ENCODE peak calls at places on chromosomes 5 and 9, in eight cellular contexts. One of them, this sample, is unnamed.

GRCh38 chr9:806285-807156 is 35.0 kb upstream of the DMRT1 start:
- DNase-seq in GM12892: no peak
- DNase-seq in H1: no peak
- DNase-seq in spleen: no peak
- DNase-seq in HCT116: no peak
- DNase-seq in suprapubic skin: peak; percentile 20
- DNase-seq in K562: no peak
- DNase-seq in breast epithelium: no peak
- DNase-seq in this sample: peak; percentile 8

GRCh38 chr9:36486454-36486932 is 86.2 kb upstream of the MELK start:
- DNase-seq in GM12892: no peak
- DNase-seq in H1: no peak
- DNase-seq in spleen: no peak
- DNase-seq in HCT116: no peak
- DNase-seq in suprapubic skin: peak; percentile 64
- DNase-seq in K562: peak; percentile 8
- DNase-seq in breast epithelium: no peak
- DNase-seq in this sample: no peak

GRCh38 chr5:61866930-61867329 is 439.1 kb upstream of the KIF2A start:
- DNase-seq in GM12892: no peak
- DNase-seq in H1: no peak
- DNase-seq in spleen: no peak
- DNase-seq in HCT116: peak; percentile 12
- DNase-seq in suprapubic skin: no peak
- DNase-seq in K562: peak; percentile 12
- DNase-seq in breast epithelium: no peak
- DNase-seq in this sample: no peak

GRCh38 chr5:75460947-75461346 is 50.5 kb downstream of the CERT1 start:
- DNase-seq in GM12892: no peak
- DNase-seq in H1: no peak
- DNase-seq in spleen: no peak
- DNase-seq in HCT116: no peak
- DNase-seq in suprapubic skin: no peak
- DNase-seq in K562: no peak
- DNase-seq in breast epithelium: no peak
- DNase-seq in this sample: no peak

GRCh38 chr5:3605298-3606010 is 9.8 kb downstream of the IRX1 start:
- DNase-seq in GM12892: no peak
- DNase-seq in H1: no peak
- DNase-seq in spleen: peak; percentile 56
- DNase-seq in HCT116: no peak
- DNase-seq in suprapubic skin: no peak
- DNase-seq in K562: no peak
- DNase-seq in breast epithelium: no peak
- DNase-seq in this sample: no peak

GRCh38 chr5:164002214-164002613 is 496.8 kb downstream of the MAT2B start:
- DNase-seq in GM12892: no peak
- DNase-seq in H1: no peak
- DNase-seq in spleen: no peak
- DNase-seq in HCT116: no peak
- DNase-seq in suprapubic skin: no peak
- DNase-seq in K562: no peak
- DNase-seq in breast epithelium: no peak
- DNase-seq in this sample: no peak

GRCh38 chr5:173474881-173475287 is 141.6 kb downstream of the BOD1 start:
- DNase-seq in GM12892: no peak
- DNase-seq in H1: no peak
- DNase-seq in spleen: no peak
- DNase-seq in HCT116: no peak
- DNase-seq in suprapubic skin: no peak
- DNase-seq in K562: no peak
- DNase-seq in breast epithelium: no peak
- DNase-seq in this sample: no peak

GRCh38 chr9:131960805-131961495 is 118.7 kb downstream of the MED27 start:
- DNase-seq in GM12892: no peak
- DNase-seq in H1: no peak
- DNase-seq in spleen: no peak
- DNase-seq in HCT116: no peak
- DNase-seq in suprapubic skin: no peak
- DNase-seq in K562: no peak
- DNase-seq in breast epithelium: no peak
- DNase-seq in this sample: no peak

GRCh38 chr5:153619706-153620105 is 129.2 kb downstream of the GRIA1 start:
- DNase-seq in GM12892: no peak
- DNase-seq in H1: no peak
- DNase-seq in spleen: no peak
- DNase-seq in HCT116: no peak
- DNase-seq in suprapubic skin: no peak
- DNase-seq in K562: no peak
- DNase-seq in breast epithelium: no peak
- DNase-seq in this sample: no peak

GRCh38 chr5:137022043-137022442 is 477.1 kb downstream of the SPOCK1 start:
- DNase-seq in GM12892: no peak
- DNase-seq in H1: no peak
- DNase-seq in spleen: no peak
- DNase-seq in HCT116: no peak
- DNase-seq in suprapubic skin: no peak
- DNase-seq in K562: no peak
- DNase-seq in breast epithelium: peak; percentile 17
- DNase-seq in this sample: no peak

GRCh38 chr9:91949293-91949945 is 609 bp downstream of the ROR2 start:
- DNase-seq in GM12892: no peak
- DNase-seq in H1: no peak
- DNase-seq in spleen: no peak
- DNase-seq in HCT116: no peak
- DNase-seq in suprapubic skin: no peak
- DNase-seq in K562: peak; percentile 36
- DNase-seq in breast epithelium: no peak
- DNase-seq in this sample: no peak

GRCh38 chr5:147467973-147468508 is 41.8 kb downstream of the DPYSL3 start:
- DNase-seq in GM12892: no peak
- DNase-seq in H1: no peak
- DNase-seq in spleen: no peak
- DNase-seq in HCT116: no peak
- DNase-seq in suprapubic skin: no peak
- DNase-seq in K562: no peak
- DNase-seq in breast epithelium: no peak
- DNase-seq in this sample: no peak

GRCh38 chr9:94443039-94443722 is 111.7 kb upstream of the PCAT7 start:
- DNase-seq in GM12892: no peak
- DNase-seq in H1: no peak
- DNase-seq in spleen: no peak
- DNase-seq in HCT116: no peak
- DNase-seq in suprapubic skin: no peak
- DNase-seq in K562: no peak
- DNase-seq in breast epithelium: no peak
- DNase-seq in this sample: no peak

GRCh38 chr5:139389701-139390638 is at the start of gene MZB1:
- DNase-seq in GM12892: peak; percentile 87
- DNase-seq in H1: no peak
- DNase-seq in spleen: peak; percentile 91
- DNase-seq in HCT116: no peak
- DNase-seq in suprapubic skin: no peak
- DNase-seq in K562: no peak
- DNase-seq in breast epithelium: no peak
- DNase-seq in this sample: no peak

GRCh38 chr9:130579738-130580463 is 524 bp downstream of the FUBP3 start:
- DNase-seq in GM12892: no peak
- DNase-seq in H1: no peak
- DNase-seq in spleen: no peak
- DNase-seq in HCT116: no peak
- DNase-seq in suprapubic skin: no peak
- DNase-seq in K562: no peak
- DNase-seq in breast epithelium: no peak
- DNase-seq in this sample: no peak

GRCh38 chr9:123541441-123541840 is 185.4 kb downstream of the CRB2 start:
- DNase-seq in GM12892: no peak
- DNase-seq in H1: no peak
- DNase-seq in spleen: no peak
- DNase-seq in HCT116: no peak
- DNase-seq in suprapubic skin: no peak
- DNase-seq in K562: no peak
- DNase-seq in breast epithelium: no peak
- DNase-seq in this sample: no peak

GRCh38 chr5:50352390-50352789 is 88.7 kb downstream of the EMB start:
- DNase-seq in GM12892: no peak
- DNase-seq in H1: no peak
- DNase-seq in spleen: no peak
- DNase-seq in HCT116: no peak
- DNase-seq in suprapubic skin: no peak
- DNase-seq in K562: no peak
- DNase-seq in breast epithelium: no peak
- DNase-seq in this sample: no peak

GRCh38 chr5:9653811-9654210 is 23.7 kb upstream of the TAS2R1 start:
- DNase-seq in GM12892: peak; percentile 5
- DNase-seq in H1: no peak
- DNase-seq in spleen: no peak
- DNase-seq in HCT116: no peak
- DNase-seq in suprapubic skin: no peak
- DNase-seq in K562: no peak
- DNase-seq in breast epithelium: no peak
- DNase-seq in this sample: no peak

GRCh38 chr9:133526721-133527321 is 2.1 kb upstream of the MYMK start:
- DNase-seq in GM12892: no peak
- DNase-seq in H1: no peak
- DNase-seq in spleen: no peak
- DNase-seq in HCT116: no peak
- DNase-seq in suprapubic skin: no peak
- DNase-seq in K562: no peak
- DNase-seq in breast epithelium: no peak
- DNase-seq in this sample: no peak

GRCh38 chr9:132572921-132573320 is 9.5 kb upstream of the BARHL1 start:
- DNase-seq in GM12892: no peak
- DNase-seq in H1: no peak
- DNase-seq in spleen: no peak
- DNase-seq in HCT116: no peak
- DNase-seq in suprapubic skin: no peak
- DNase-seq in K562: peak; percentile 47
- DNase-seq in breast epithelium: no peak
- DNase-seq in this sample: no peak

GRCh38 chr9:136014928-136015633 is 53.9 kb upstream of the UBAC1 start:
- DNase-seq in GM12892: peak; percentile 9
- DNase-seq in H1: no peak
- DNase-seq in spleen: peak; percentile 60
- DNase-seq in HCT116: no peak
- DNase-seq in suprapubic skin: no peak
- DNase-seq in K562: no peak
- DNase-seq in breast epithelium: no peak
- DNase-seq in this sample: no peak

GRCh38 chr9:33165263-33166151 is 1.6 kb downstream of the B4GALT1 start:
- DNase-seq in GM12892: no peak
- DNase-seq in H1: no peak
- DNase-seq in spleen: peak; percentile 78
- DNase-seq in HCT116: no peak
- DNase-seq in suprapubic skin: no peak
- DNase-seq in K562: peak; percentile 24
- DNase-seq in breast epithelium: peak; percentile 58
- DNase-seq in this sample: no peak
- TF ChIP-seq POLR2AphosphoS5 in GM12892: peak; percentile 57
- TF ChIP-seq POLR2AphosphoS5 in H1: no peak
- TF ChIP-seq POLR2AphosphoS5 in spleen: no peak
- TF ChIP-seq POLR2AphosphoS5 in HCT116: peak; percentile 16
- TF ChIP-seq POLR2AphosphoS5 in suprapubic skin: peak; percentile 54
- TF ChIP-seq POLR2AphosphoS5 in K562: peak; percentile 42
- TF ChIP-seq POLR2AphosphoS5 in breast epithelium: peak; percentile 72
- TF ChIP-seq POLR2AphosphoS5 in this sample: no peak

GRCh38 chr5:5135957-5136676 is 4.0 kb upstream of the ADAMTS16 start:
- DNase-seq in GM12892: no peak
- DNase-seq in H1: no peak
- DNase-seq in spleen: no peak
- DNase-seq in HCT116: no peak
- DNase-seq in suprapubic skin: no peak
- DNase-seq in K562: no peak
- DNase-seq in breast epithelium: no peak
- DNase-seq in this sample: peak; percentile 81
- TF ChIP-seq POLR2AphosphoS5 in GM12892: no peak
- TF ChIP-seq POLR2AphosphoS5 in H1: no peak
- TF ChIP-seq POLR2AphosphoS5 in spleen: no peak
- TF ChIP-seq POLR2AphosphoS5 in HCT116: no peak
- TF ChIP-seq POLR2AphosphoS5 in suprapubic skin: no peak
- TF ChIP-seq POLR2AphosphoS5 in K562: no peak
- TF ChIP-seq POLR2AphosphoS5 in breast epithelium: no peak
- TF ChIP-seq POLR2AphosphoS5 in this sample: peak; percentile 63

GRCh38 chr9:8346291-8346690 is 546.7 kb upstream of the DMAC1 start:
- DNase-seq in GM12892: no peak
- DNase-seq in H1: no peak
- DNase-seq in spleen: no peak
- DNase-seq in HCT116: no peak
- DNase-seq in suprapubic skin: no peak
- DNase-seq in K562: no peak
- DNase-seq in breast epithelium: no peak
- DNase-seq in this sample: no peak

GRCh38 chr9:8351431-8351830 is 551.9 kb upstream of the DMAC1 start:
- DNase-seq in GM12892: no peak
- DNase-seq in H1: no peak
- DNase-seq in spleen: no peak
- DNase-seq in HCT116: no peak
- DNase-seq in suprapubic skin: no peak
- DNase-seq in K562: no peak
- DNase-seq in breast epithelium: no peak
- DNase-seq in this sample: no peak

GRCh38 chr9:8348756-8349155 is 549.2 kb upstream of the DMAC1 start:
- DNase-seq in GM12892: no peak
- DNase-seq in H1: no peak
- DNase-seq in spleen: no peak
- DNase-seq in HCT116: no peak
- DNase-seq in suprapubic skin: no peak
- DNase-seq in K562: no peak
- DNase-seq in breast epithelium: no peak
- DNase-seq in this sample: no peak

GRCh38 chr9:8349928-8350327 is 550.4 kb upstream of the DMAC1 start:
- DNase-seq in GM12892: no peak
- DNase-seq in H1: no peak
- DNase-seq in spleen: no peak
- DNase-seq in HCT116: no peak
- DNase-seq in suprapubic skin: no peak
- DNase-seq in K562: no peak
- DNase-seq in breast epithelium: no peak
- DNase-seq in this sample: no peak

GRCh38 chr9:8349369-8349768 is 549.8 kb upstream of the DMAC1 start:
- DNase-seq in GM12892: no peak
- DNase-seq in H1: no peak
- DNase-seq in spleen: no peak
- DNase-seq in HCT116: no peak
- DNase-seq in suprapubic skin: no peak
- DNase-seq in K562: no peak
- DNase-seq in breast epithelium: no peak
- DNase-seq in this sample: no peak
- TF ChIP-seq POLR2AphosphoS5 in GM12892: no peak
- TF ChIP-seq POLR2AphosphoS5 in H1: no peak
- TF ChIP-seq POLR2AphosphoS5 in spleen: no peak
- TF ChIP-seq POLR2AphosphoS5 in HCT116: no peak
- TF ChIP-seq POLR2AphosphoS5 in suprapubic skin: no peak
- TF ChIP-seq POLR2AphosphoS5 in K562: no peak
- TF ChIP-seq POLR2AphosphoS5 in breast epithelium: no peak
- TF ChIP-seq POLR2AphosphoS5 in this sample: no peak

DNA sequence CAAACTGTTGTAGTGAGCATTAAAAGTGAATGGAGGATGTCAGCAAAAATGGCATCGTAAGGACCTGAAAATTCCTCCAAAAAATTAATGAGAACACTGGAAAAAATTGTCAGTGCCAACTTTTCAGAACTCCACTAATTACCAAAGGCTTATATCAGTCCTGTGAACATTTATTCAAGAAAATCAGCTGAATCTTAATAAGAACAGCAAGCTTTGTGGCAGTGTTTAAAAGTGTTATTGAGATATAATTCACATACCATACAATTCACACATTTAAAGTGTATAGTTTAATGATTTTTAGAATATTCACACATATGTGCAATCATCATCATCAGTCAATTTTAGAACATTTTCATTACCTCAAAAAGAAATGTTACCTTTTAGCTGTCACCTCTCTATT is 57.6 kb downstream of the G3BP1 start:
- DNase-seq in GM12892: no peak
- DNase-seq in H1: no peak
- DNase-seq in spleen: no peak
- DNase-seq in HCT116: no peak
- DNase-seq in suprapubic skin: no peak
- DNase-seq in K562: no peak
- DNase-seq in breast epithelium: no peak
- DNase-seq in this sample: no peak
- TF ChIP-seq POLR2AphosphoS5 in GM12892: no peak
- TF ChIP-seq POLR2AphosphoS5 in H1: no peak
- TF ChIP-seq POLR2AphosphoS5 in spleen: no peak
- TF ChIP-seq POLR2AphosphoS5 in HCT116: no peak
- TF ChIP-seq POLR2AphosphoS5 in suprapubic skin: no peak
- TF ChIP-seq POLR2AphosphoS5 in K562: no peak
- TF ChIP-seq POLR2AphosphoS5 in breast epithelium: no peak
- TF ChIP-seq POLR2AphosphoS5 in this sample: no peak